ENCODE peak calls at places on chromosomes 6 and 20, in seven cellular contexts. V is GM13976, M is GM23338, N is glutamatergic neuron, Y is HepG2, U is AG10803, K is astrocyte of the spinal cord. D is an unnamed sample.

GRCh38 chr6:96787846-96788580 is 49.3 kb downstream of the GPR63 start:
- DNase-seq in V (no peak), M (peak), N (no peak), Y (no peak), U (no peak), K (no peak), D (no peak)

GRCh38 chr6:47235964-47236760 is 73.5 kb downstream of the TNFRSF21 start:
- DNase-seq in V (no peak), M (no peak), N (no peak), Y (no peak), U (no peak), K (no peak), D (no peak)

GRCh38 chr20:31440012-31440659 is at the start of gene DEFB123:
- DNase-seq in V (no peak), M (peak), N (no peak), Y (no peak), U (no peak), K (no peak), D (no peak)

GRCh38 chr6:75830959-75831885 is 82.2 kb downstream of the MYO6 start:
- DNase-seq in V (peak), M (no peak), N (no peak), Y (no peak), U (peak), K (peak), D (no peak)

GRCh38 chr6:12060780-12061619 is 48.9 kb downstream of the HIVEP1 start:
- DNase-seq in V (peak), M (peak), N (peak), Y (no peak), U (no peak), K (peak), D (peak)

GRCh38 chr6:56314683-56315523 is 67.5 kb upstream of the COL21A1 start:
- DNase-seq in V (peak), M (peak), N (peak), Y (peak), U (peak), K (peak), D (peak)

GRCh38 chr6:23457321-23457720 is 668.7 kb upstream of the NRSN1 start:
- DNase-seq in V (no peak), M (no peak), N (no peak), Y (no peak), U (no peak), K (no peak), D (no peak)

GRCh38 chr6:156827382-156827781 is 50.2 kb downstream of the ARID1B start:
- DNase-seq in V (no peak), M (no peak), N (no peak), Y (no peak), U (peak), K (peak), D (no peak)

GRCh38 chr20:56820984-56821383 is 191.9 kb downstream of the TFAP2C start:
- DNase-seq in V (no peak), M (peak), N (no peak), Y (no peak), U (no peak), K (no peak), D (no peak)

GRCh38 chr20:33663161-33664084 is 1.3 kb downstream of the C20orf144 start:
- DNase-seq in V (peak), M (peak), N (peak), Y (peak), U (peak), K (peak), D (peak)

GRCh38 chr20:23645575-23645974 is 7.8 kb upstream of the CST3 start:
- DNase-seq in V (no peak), M (no peak), N (no peak), Y (no peak), U (no peak), K (no peak), D (no peak)

GRCh38 chr6:139249387-139249786 is 42.4 kb downstream of the TXLNB start:
- DNase-seq in V (peak), M (no peak), N (no peak), Y (no peak), U (no peak), K (no peak), D (no peak)

GRCh38 chr6:150211700-150212615 is 69.1 kb downstream of the PPP1R14C start:
- DNase-seq in V (no peak), M (peak), N (no peak), Y (no peak), U (peak), K (no peak), D (no peak)

GRCh38 chr20:24672886-24673677 is 203.7 kb downstream of the SYNDIG1 start:
- DNase-seq in V (no peak), M (no peak), N (no peak), Y (no peak), U (peak), K (peak), D (no peak)

GRCh38 chr20:40651121-40651520 is 37.9 kb downstream of the MAFB start:
- DNase-seq in V (no peak), M (no peak), N (no peak), Y (no peak), U (peak), K (peak), D (no peak)

GRCh38 chr20:57655812-57656161 is 35.6 kb upstream of the ZBP1 start:
- DNase-seq in V (peak), M (no peak), N (peak), Y (no peak), U (no peak), K (no peak), D (no peak)

GRCh38 chr6:9397981-9398559 is 962.7 kb upstream of the SLC35B3 start:
- DNase-seq in V (no peak), M (no peak), N (peak), Y (no peak), U (no peak), K (no peak), D (no peak)

GRCh38 chr20:45944151-45944964 is 9.9 kb downstream of the PCIF1 start:
- DNase-seq in V (no peak), M (no peak), N (no peak), Y (no peak), U (peak), K (peak), D (no peak)

GRCh38 chr20:12927489-12927888 is 81.3 kb upstream of the SPTLC3 start:
- DNase-seq in V (no peak), M (no peak), N (no peak), Y (no peak), U (no peak), K (peak), D (no peak)

GRCh38 chr20:46458891-46459750 is 52.7 kb upstream of the ELMO2 start:
- DNase-seq in V (no peak), M (peak), N (peak), Y (no peak), U (no peak), K (no peak), D (peak)

GRCh38 chr20:21237956-21238355 is 65.2 kb upstream of the XRN2 start:
- DNase-seq in V (no peak), M (no peak), N (no peak), Y (no peak), U (no peak), K (no peak), D (no peak)

GRCh38 chr6:138590796-138591709 is 91.8 kb upstream of the NHSL1 start:
- DNase-seq in V (peak), M (peak), N (peak), Y (peak), U (peak), K (peak), D (peak)

GRCh38 chr6:62763125-62763524 is 448.1 kb upstream of the FKBP1C start:
- DNase-seq in V (no peak), M (no peak), N (no peak), Y (no peak), U (no peak), K (no peak), D (no peak)

GRCh38 chr6:78909391-78909790 is 42.0 kb downstream of the IRAK1BP1 start:
- DNase-seq in V (peak), M (no peak), N (no peak), Y (no peak), U (peak), K (no peak), D (no peak)

GRCh38 chr6:41778895-41779294 is 805 bp downstream of the FRS3 start:
- DNase-seq in V (no peak), M (no peak), N (no peak), Y (no peak), U (no peak), K (no peak), D (no peak)

GRCh38 chr6:2986722-2987196 is 12.9 kb upstream of the NQO2 start:
- DNase-seq in V (no peak), M (no peak), N (no peak), Y (no peak), U (peak), K (peak), D (no peak)

GRCh38 chr20:37627060-37627766 is 66.6 kb upstream of the CTNNBL1 start:
- DNase-seq in V (peak), M (peak), N (no peak), Y (peak), U (peak), K (peak), D (peak)

GRCh38 chr6:163094881-163095280 is 319.6 kb upstream of the QKI start:
- DNase-seq in V (no peak), M (no peak), N (no peak), Y (no peak), U (no peak), K (no peak), D (no peak)

GRCh38 chr6:7881765-7882500 is 28.7 kb downstream of the TXNDC5 start:
- DNase-seq in V (no peak), M (no peak), N (no peak), Y (no peak), U (no peak), K (no peak), D (no peak)

GRCh38 chr20:25623225-25623735 is 534 bp downstream of the NANP start:
- DNase-seq in V (no peak), M (peak), N (peak), Y (peak), U (peak), K (peak), D (no peak)

GRCh38 chr20:34058831-34059230 is 53.2 kb downstream of the EIF2S2 start:
- DNase-seq in V (no peak), M (no peak), N (no peak), Y (no peak), U (no peak), K (peak), D (no peak)

GRCh38 chr20:16589623-16590022 is 16.4 kb upstream of the KIF16B start:
- DNase-seq in V (no peak), M (no peak), N (no peak), Y (no peak), U (no peak), K (no peak), D (no peak)

DNA sequence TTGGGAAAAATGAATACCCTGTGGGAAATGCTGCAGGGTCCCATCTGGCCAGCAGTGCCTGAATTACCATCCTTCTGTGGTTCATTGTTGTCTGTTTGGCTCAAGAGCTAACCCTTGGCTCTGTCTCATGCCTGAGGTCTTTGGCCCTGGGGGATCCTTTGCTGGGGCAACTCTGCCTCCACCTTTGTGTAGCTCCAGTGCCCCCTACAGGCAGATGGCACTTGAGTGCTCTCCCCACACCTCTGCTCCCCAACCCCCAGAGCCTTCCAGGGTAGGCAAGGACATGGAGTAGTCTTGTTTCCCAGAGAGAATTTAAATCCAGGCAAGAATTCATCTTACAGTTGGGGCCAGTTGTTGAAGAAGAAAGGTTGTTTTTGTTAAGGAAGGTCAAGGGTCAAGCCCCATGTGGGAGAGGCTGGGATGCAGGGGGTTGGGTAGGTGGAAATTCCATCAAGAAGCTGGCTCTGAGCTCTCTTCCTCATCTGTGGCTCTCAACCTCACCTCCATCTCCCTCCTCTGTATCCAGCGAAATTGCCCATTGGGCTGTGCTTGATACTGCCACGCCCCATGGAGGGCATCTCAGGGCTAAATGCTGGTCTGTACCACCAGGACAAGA is 44.2 kb downstream of the ZNF831 start:
- DNase-seq in V (peak), M (peak), N (peak), Y (peak), U (peak), K (no peak), D (peak)
- TF ChIP-seq CTCF in V (peak), M (peak), N (peak), Y (peak), U (peak), K (no peak), D (peak)

DNA sequence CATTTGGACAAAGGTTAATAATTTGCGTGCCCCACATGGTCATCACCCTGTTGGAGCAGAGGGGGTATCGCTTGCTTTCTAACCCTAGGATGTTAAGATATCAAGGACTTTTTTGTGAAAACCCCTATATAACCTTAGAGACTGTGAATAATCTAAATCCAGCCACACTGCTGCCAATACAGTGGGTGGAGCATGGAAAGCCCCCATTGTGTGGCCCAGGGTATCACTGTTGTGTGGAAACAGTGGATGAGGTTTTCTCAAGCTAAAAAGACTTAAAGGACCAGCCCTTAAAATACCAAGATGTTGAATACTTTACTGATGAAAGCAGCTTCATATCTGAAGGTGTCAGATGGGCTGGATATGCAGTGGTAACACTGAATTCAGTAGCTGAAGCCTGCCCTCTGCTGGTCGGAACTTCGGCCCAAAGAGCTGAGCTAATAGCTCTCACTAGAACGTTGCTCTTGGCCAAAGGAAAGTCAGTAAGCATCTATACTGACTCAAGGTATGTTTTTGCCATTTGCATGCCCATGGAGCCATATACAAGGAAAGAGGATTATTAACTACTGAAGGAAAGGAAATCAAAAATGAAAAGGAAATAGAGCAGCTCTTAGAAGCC is 695.2 kb downstream of the PHF3 start:
- DNase-seq in V (no peak), M (peak), N (peak), Y (peak), U (peak), K (peak), D (peak)
- TF ChIP-seq CTCF in V (peak), M (peak), N (peak), Y (peak), U (peak), K (peak), D (peak)

GRCh38 chr6:169850746-169851145 is 99.3 kb downstream of the ERMARD start:
- DNase-seq in V (no peak), M (no peak), N (no peak), Y (no peak), U (no peak), K (no peak), D (no peak)
- TF ChIP-seq CTCF in V (no peak), M (no peak), N (no peak), Y (no peak), U (no peak), K (no peak), D (no peak)

DNA sequence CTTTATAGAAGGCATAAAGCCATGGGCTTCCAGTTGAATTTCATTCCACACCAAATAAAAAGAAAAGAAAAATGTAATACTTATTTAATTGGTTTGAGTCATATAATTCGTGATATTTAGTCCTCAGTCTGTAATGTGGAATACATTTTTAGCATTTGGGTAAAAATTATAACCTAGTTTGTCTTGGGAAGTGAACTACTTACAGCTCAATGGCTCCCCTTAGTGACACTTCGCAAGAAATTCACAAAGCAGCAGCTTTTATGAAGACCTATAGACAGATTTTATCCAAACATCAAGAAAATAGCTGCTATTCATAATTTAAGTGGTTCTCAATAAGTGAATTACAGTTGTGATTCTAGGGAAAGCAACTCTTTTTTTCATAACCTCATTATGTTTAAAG is 72.1 kb downstream of the RSPO3 start:
- DNase-seq in V (no peak), M (peak), N (no peak), Y (no peak), U (peak), K (peak), D (no peak)
- TF ChIP-seq CTCF in V (no peak), M (peak), N (peak), Y (peak), U (peak), K (peak), D (peak)

GRCh38 chr6:617485-618100 is 39.3 kb downstream of the HUS1B start:
- DNase-seq in V (no peak), M (peak), N (no peak), Y (no peak), U (no peak), K (no peak), D (no peak)
- TF ChIP-seq CTCF in V (no peak), M (peak), N (no peak), Y (peak), U (no peak), K (peak), D (no peak)

DNA sequence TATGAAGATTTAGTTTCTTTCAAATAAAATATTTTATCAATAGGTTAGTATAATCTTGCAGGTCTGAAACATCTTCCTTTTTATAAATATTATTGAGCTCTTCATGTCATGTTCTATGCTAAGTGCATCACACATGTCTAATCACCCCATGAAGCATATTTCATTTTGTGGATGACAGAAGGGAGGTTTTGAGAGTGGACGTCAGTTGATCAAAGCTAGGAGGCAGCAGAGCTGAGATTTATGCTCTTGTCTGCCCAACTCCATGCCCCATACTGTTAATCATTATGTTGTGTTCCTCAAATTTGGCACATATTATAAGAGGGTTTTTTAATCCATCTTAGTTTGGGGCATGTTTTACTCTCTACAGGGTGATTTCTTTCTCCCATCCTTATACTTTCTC is 22.7 kb downstream of the DSE start:
- DNase-seq in V (peak), M (no peak), N (no peak), Y (no peak), U (no peak), K (no peak), D (no peak)
- TF ChIP-seq CTCF in V (no peak), M (peak), N (no peak), Y (no peak), U (no peak), K (no peak), D (no peak)

DNA sequence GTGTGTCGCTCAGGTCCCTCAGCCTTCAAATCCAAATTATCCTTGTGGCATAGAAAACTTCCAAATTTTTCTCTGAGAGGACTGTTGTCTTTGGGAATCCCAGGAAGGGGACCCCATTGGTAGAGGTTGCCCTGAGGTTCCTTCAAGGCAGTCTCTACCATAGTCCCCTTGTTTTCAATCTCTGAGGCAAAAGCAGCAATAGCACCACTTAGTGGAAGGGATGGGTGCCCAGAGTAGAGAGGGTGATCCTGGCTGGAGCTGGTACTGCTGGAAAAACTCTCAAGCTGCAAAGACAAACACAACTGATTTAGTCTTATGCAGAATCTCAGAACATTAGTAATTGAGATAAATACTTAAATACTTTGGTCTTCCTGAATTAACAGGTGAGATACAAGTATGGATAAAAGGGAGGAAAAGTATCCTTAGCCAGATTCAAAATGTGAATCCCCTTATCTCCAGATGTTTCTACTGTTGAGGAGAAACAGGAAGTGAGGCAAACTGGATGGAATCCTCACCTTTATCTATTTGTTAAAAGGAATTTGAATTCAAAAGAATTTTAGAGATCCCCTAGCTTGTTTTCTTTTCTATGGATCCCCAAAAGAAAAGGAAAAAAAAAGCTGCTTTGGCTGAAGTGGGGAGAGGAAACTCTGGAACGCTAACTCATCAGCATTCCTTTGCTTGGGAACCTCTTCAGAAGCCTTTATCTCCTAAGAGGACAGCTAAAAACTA is 13.4 kb downstream of the ZNF318 start:
- DNase-seq in V (no peak), M (peak), N (no peak), Y (peak), U (peak), K (no peak), D (no peak)
- TF ChIP-seq CTCF in V (peak), M (peak), N (no peak), Y (peak), U (peak), K (peak), D (no peak)

GRCh38 chr6:14396826-14397517 is 279.4 kb downstream of the CD83 start:
- DNase-seq in V (peak), M (peak), N (no peak), Y (no peak), U (peak), K (peak), D (no peak)
- TF ChIP-seq CTCF in V (peak), M (peak), N (peak), Y (peak), U (peak), K (peak), D (peak)